ENCODE peak calls at places on chromosomes 1 and 21, in four cellular contexts. C, I, J and D are unnamed samples.

GRCh38 chr21:42223826-42224575 is 5.1 kb downstream of the ABCG1 start:
- DNase-seq in I (no peak), C (no peak), J (no peak), D (no peak)

GRCh38 chr1:225813250-225813964 is 3.5 kb downstream of the EPHX1 start:
- DNase-seq in I (peak), J (no peak), C (no peak), D (no peak)

GRCh38 chr1:24801169-24801568 is 55.9 kb downstream of the CLIC4 start:
- DNase-seq in J (no peak), C (no peak), I (no peak), D (no peak)

GRCh38 chr21:38306407-38306806 is 49.6 kb downstream of the KCNJ15 start:
- DNase-seq in I (no peak), J (no peak), C (no peak), D (no peak)

GRCh38 chr1:43069481-43070050 is 102.5 kb downstream of the EBNA1BP2 start:
- DNase-seq in C (no peak), I (no peak), J (no peak), D (no peak)

GRCh38 chr1:64516301-64516700 is 46.4 kb downstream of the CACHD1 start:
- DNase-seq in C (no peak), J (no peak), I (no peak), D (no peak)

GRCh38 chr1:231032963-231033362 is 7.1 kb downstream of the FAM89A start:
- DNase-seq in C (no peak), J (no peak), I (no peak), D (no peak)

GRCh38 chr1:36093919-36094318 is 5.2 kb downstream of the ADPRS start:
- DNase-seq in I (no peak), C (peak), J (no peak), D (peak)